ENCODE peak calls at places on chromosomes 1 and 21, in eight cellular contexts. K, V, A, Y, N, Z, Q and J are unnamed samples.

GRCh38 chr1:42935313-42935624 is 23.4 kb downstream of the SLC2A1 start:
- DNase-seq in K (no peak), V (no peak), A (peak), Y (no peak), N (no peak), Z (no peak), Q (no peak), J (peak)

GRCh38 chr1:70866522-70867256 is 180.9 kb downstream of the PTGER3 start:
- DNase-seq in K (no peak), V (no peak), A (no peak), Y (no peak), N (no peak), Z (no peak), Q (peak), J (no peak)

GRCh38 chr1:10785855-10786638 is 10.4 kb downstream of the CASZ1 start:
- DNase-seq in K (no peak), V (no peak), A (no peak), Y (no peak), N (no peak), Z (no peak), Q (no peak), J (no peak)

GRCh38 chr1:12472798-12473551 is 145.0 kb downstream of the DHRS3 start:
- DNase-seq in K (no peak), V (no peak), A (peak), Y (no peak), N (no peak), Z (no peak), Q (no peak), J (no peak)

GRCh38 chr1:31709060-31709459 is 5.2 kb upstream of the COL16A1 start:
- DNase-seq in K (no peak), V (no peak), A (no peak), Y (no peak), N (no peak), Z (no peak), Q (no peak), J (no peak)

GRCh38 chr1:115654663-115655306 is 13.0 kb downstream of the VANGL1 start:
- DNase-seq in K (peak), V (no peak), A (no peak), Y (no peak), N (peak), Z (no peak), Q (no peak), J (no peak)

GRCh38 chr1:168720839-168721238 is 8.2 kb downstream of the DPT start:
- DNase-seq in K (no peak), V (no peak), A (no peak), Y (no peak), N (no peak), Z (no peak), Q (no peak), J (no peak)

GRCh38 chr1:20720631-20721051 is 2.8 kb upstream of the KIF17 start:
- DNase-seq in K (no peak), V (no peak), A (no peak), Y (peak), N (no peak), Z (no peak), Q (no peak), J (no peak)

GRCh38 chr1:170010443-170010842 is 64.1 kb downstream of the KIFAP3 start:
- DNase-seq in K (peak), V (peak), A (peak), Y (no peak), N (peak), Z (peak), Q (peak), J (peak)

GRCh38 chr1:205335692-205336091 is 14.1 kb upstream of the NUAK2 start:
- DNase-seq in K (peak), V (peak), A (peak), Y (peak), N (peak), Z (peak), Q (peak), J (peak)

GRCh38 chr21:32351428-32351827 is 41.4 kb downstream of the URB1 start:
- DNase-seq in K (no peak), V (no peak), A (no peak), Y (no peak), N (no peak), Z (no peak), Q (no peak), J (no peak)

GRCh38 chr1:205928256-205928655 is 15.0 kb downstream of the SLC26A9 start:
- DNase-seq in K (no peak), V (no peak), A (no peak), Y (no peak), N (no peak), Z (no peak), Q (no peak), J (peak)